ENCODE peak calls at places on chromosomes 7 and 10, in nine cellular contexts. One of them, this sample, is unnamed.

GRCh38 chr10:124743188-124744046 is 761 bp downstream of the FAM53B start:
- DNase-seq in NCI-H1105 treated with DMSO at 0.1 percent for 48 hours: no peak
- DNase-seq in anterior cingulate cortex: no peak
- DNase-seq in AG08395: no peak
- DNase-seq in memory B cell: no peak
- DNase-seq in LHCN-M2: peak; percentile 31
- DNase-seq in NCI-H1694 treated with DMSO at 0.1 percent for 48 hours: no peak
- DNase-seq in NCI-H1092: no peak
- DNase-seq in ascending aorta: no peak
- DNase-seq in this sample: no peak

GRCh38 chr7:21318916-21319270 is 109.0 kb upstream of the SP4 start:
- DNase-seq in anterior cingulate cortex: no peak
- DNase-seq in NCI-H1105 treated with DMSO at 0.1 percent for 48 hours: peak; percentile 90
- DNase-seq in LHCN-M2: no peak
- DNase-seq in NCI-H1092: no peak
- DNase-seq in NCI-H1694 treated with DMSO at 0.1 percent for 48 hours: no peak
- DNase-seq in AG08395: no peak
- DNase-seq in ascending aorta: no peak
- DNase-seq in memory B cell: no peak
- DNase-seq in this sample: no peak

GRCh38 chr10:60901561-60902235 is 42.3 kb downstream of the RHOBTB1 start:
- DNase-seq in NCI-H1105 treated with DMSO at 0.1 percent for 48 hours: peak; percentile 47
- DNase-seq in NCI-H1694 treated with DMSO at 0.1 percent for 48 hours: peak; percentile 3
- DNase-seq in memory B cell: no peak
- DNase-seq in AG08395: no peak
- DNase-seq in LHCN-M2: no peak
- DNase-seq in ascending aorta: no peak
- DNase-seq in anterior cingulate cortex: no peak
- DNase-seq in NCI-H1092: peak; percentile 15
- DNase-seq in this sample: peak; percentile 56

GRCh38 chr10:7317799-7318446 is 92.9 kb downstream of the SFMBT2 start:
- DNase-seq in NCI-H1105 treated with DMSO at 0.1 percent for 48 hours: no peak
- DNase-seq in AG08395: no peak
- DNase-seq in NCI-H1694 treated with DMSO at 0.1 percent for 48 hours: no peak
- DNase-seq in anterior cingulate cortex: no peak
- DNase-seq in memory B cell: no peak
- DNase-seq in ascending aorta: no peak
- DNase-seq in NCI-H1092: no peak
- DNase-seq in LHCN-M2: no peak
- DNase-seq in this sample: no peak

GRCh38 chr7:23426876-23427275 is 43.4 kb downstream of the IGF2BP3 start:
- DNase-seq in ascending aorta: no peak
- DNase-seq in memory B cell: no peak
- DNase-seq in LHCN-M2: no peak
- DNase-seq in anterior cingulate cortex: no peak
- DNase-seq in NCI-H1105 treated with DMSO at 0.1 percent for 48 hours: no peak
- DNase-seq in NCI-H1694 treated with DMSO at 0.1 percent for 48 hours: no peak
- DNase-seq in NCI-H1092: no peak
- DNase-seq in AG08395: no peak
- DNase-seq in this sample: no peak

GRCh38 chr10:132411561-132412253 is 14.7 kb downstream of the PWWP2B start:
- DNase-seq in ascending aorta: no peak
- DNase-seq in NCI-H1694 treated with DMSO at 0.1 percent for 48 hours: no peak
- DNase-seq in anterior cingulate cortex: no peak
- DNase-seq in memory B cell: no peak
- DNase-seq in NCI-H1092: no peak
- DNase-seq in AG08395: peak; percentile 73
- DNase-seq in LHCN-M2: no peak
- DNase-seq in NCI-H1105 treated with DMSO at 0.1 percent for 48 hours: no peak
- DNase-seq in this sample: no peak

GRCh38 chr7:28773423-28774129 is 184.6 kb downstream of the TRIL start:
- DNase-seq in ascending aorta: no peak
- DNase-seq in LHCN-M2: no peak
- DNase-seq in memory B cell: no peak
- DNase-seq in NCI-H1105 treated with DMSO at 0.1 percent for 48 hours: peak; percentile 87
- DNase-seq in AG08395: no peak
- DNase-seq in anterior cingulate cortex: no peak
- DNase-seq in NCI-H1092: peak; percentile 66
- DNase-seq in NCI-H1694 treated with DMSO at 0.1 percent for 48 hours: no peak
- DNase-seq in this sample: no peak

GRCh38 chr10:114388275-114388674 is 16.0 kb downstream of the AFAP1L2 start:
- DNase-seq in AG08395: no peak
- DNase-seq in ascending aorta: no peak
- DNase-seq in NCI-H1694 treated with DMSO at 0.1 percent for 48 hours: no peak
- DNase-seq in NCI-H1105 treated with DMSO at 0.1 percent for 48 hours: no peak
- DNase-seq in anterior cingulate cortex: no peak
- DNase-seq in LHCN-M2: no peak
- DNase-seq in memory B cell: no peak
- DNase-seq in NCI-H1092: no peak
- DNase-seq in this sample: no peak

GRCh38 chr10:33402748-33403147 is 68.3 kb upstream of the NRP1 start:
- DNase-seq in anterior cingulate cortex: no peak
- DNase-seq in ascending aorta: no peak
- DNase-seq in NCI-H1694 treated with DMSO at 0.1 percent for 48 hours: no peak
- DNase-seq in AG08395: no peak
- DNase-seq in NCI-H1105 treated with DMSO at 0.1 percent for 48 hours: no peak
- DNase-seq in NCI-H1092: no peak
- DNase-seq in LHCN-M2: no peak
- DNase-seq in memory B cell: no peak
- DNase-seq in this sample: no peak

GRCh38 chr7:34552502-34552901 is 105.5 kb upstream of the NPSR1 start:
- DNase-seq in LHCN-M2: no peak
- DNase-seq in NCI-H1694 treated with DMSO at 0.1 percent for 48 hours: no peak
- DNase-seq in AG08395: no peak
- DNase-seq in ascending aorta: no peak
- DNase-seq in NCI-H1105 treated with DMSO at 0.1 percent for 48 hours: no peak
- DNase-seq in NCI-H1092: no peak
- DNase-seq in anterior cingulate cortex: no peak
- DNase-seq in memory B cell: no peak
- DNase-seq in this sample: no peak

GRCh38 chr7:32658034-32658944 is 163.0 kb downstream of the AVL9 start:
- DNase-seq in NCI-H1092: no peak
- DNase-seq in NCI-H1694 treated with DMSO at 0.1 percent for 48 hours: no peak
- DNase-seq in LHCN-M2: peak; percentile 79
- DNase-seq in NCI-H1105 treated with DMSO at 0.1 percent for 48 hours: no peak
- DNase-seq in AG08395: no peak
- DNase-seq in ascending aorta: no peak
- DNase-seq in anterior cingulate cortex: no peak
- DNase-seq in memory B cell: no peak
- DNase-seq in this sample: no peak

GRCh38 chr7:68438811-68439210 is 1159.5 kb upstream of the AUTS2 start:
- DNase-seq in NCI-H1092: no peak
- DNase-seq in AG08395: no peak
- DNase-seq in LHCN-M2: no peak
- DNase-seq in anterior cingulate cortex: no peak
- DNase-seq in NCI-H1694 treated with DMSO at 0.1 percent for 48 hours: no peak
- DNase-seq in NCI-H1105 treated with DMSO at 0.1 percent for 48 hours: no peak
- DNase-seq in ascending aorta: no peak
- DNase-seq in memory B cell: no peak
- DNase-seq in this sample: no peak

GRCh38 chr10:82778908-82779307 is 903.9 kb downstream of the NRG3 start:
- DNase-seq in memory B cell: no peak
- DNase-seq in NCI-H1105 treated with DMSO at 0.1 percent for 48 hours: no peak
- DNase-seq in AG08395: no peak
- DNase-seq in NCI-H1092: no peak
- DNase-seq in ascending aorta: no peak
- DNase-seq in anterior cingulate cortex: no peak
- DNase-seq in LHCN-M2: no peak
- DNase-seq in NCI-H1694 treated with DMSO at 0.1 percent for 48 hours: no peak
- DNase-seq in this sample: no peak

GRCh38 chr7:92456241-92456640 is 9.0 kb downstream of the GATAD1 start:
- DNase-seq in NCI-H1092: no peak
- DNase-seq in AG08395: no peak
- DNase-seq in NCI-H1694 treated with DMSO at 0.1 percent for 48 hours: no peak
- DNase-seq in anterior cingulate cortex: no peak
- DNase-seq in memory B cell: no peak
- DNase-seq in LHCN-M2: no peak
- DNase-seq in NCI-H1105 treated with DMSO at 0.1 percent for 48 hours: no peak
- DNase-seq in ascending aorta: no peak
- DNase-seq in this sample: no peak

GRCh38 chr7:114647518-114647917 is 232.9 kb downstream of the FOXP2 start:
- DNase-seq in NCI-H1694 treated with DMSO at 0.1 percent for 48 hours: no peak
- DNase-seq in NCI-H1105 treated with DMSO at 0.1 percent for 48 hours: no peak
- DNase-seq in LHCN-M2: no peak
- DNase-seq in ascending aorta: no peak
- DNase-seq in AG08395: no peak
- DNase-seq in NCI-H1092: no peak
- DNase-seq in anterior cingulate cortex: no peak
- DNase-seq in memory B cell: no peak
- DNase-seq in this sample: no peak

GRCh38 chr7:6380310-6381095 is 67.3 kb downstream of the DAGLB start:
- DNase-seq in ascending aorta: no peak
- DNase-seq in anterior cingulate cortex: no peak
- DNase-seq in NCI-H1105 treated with DMSO at 0.1 percent for 48 hours: no peak
- DNase-seq in AG08395: no peak
- DNase-seq in NCI-H1092: no peak
- DNase-seq in memory B cell: no peak
- DNase-seq in LHCN-M2: no peak
- DNase-seq in NCI-H1694 treated with DMSO at 0.1 percent for 48 hours: no peak
- DNase-seq in this sample: no peak

GRCh38 chr7:117090820-117091219 is 137.5 kb downstream of the ST7 start:
- DNase-seq in NCI-H1105 treated with DMSO at 0.1 percent for 48 hours: no peak
- DNase-seq in NCI-H1694 treated with DMSO at 0.1 percent for 48 hours: no peak
- DNase-seq in memory B cell: no peak
- DNase-seq in anterior cingulate cortex: no peak
- DNase-seq in ascending aorta: no peak
- DNase-seq in AG08395: no peak
- DNase-seq in NCI-H1092: no peak
- DNase-seq in LHCN-M2: no peak
- DNase-seq in this sample: no peak